ENCODE peak calls at places on chromosomes 2 and 18, in nine cellular contexts. A, U, L, P, C, Y, H, O and N are unnamed samples. For H3K4me1, the result is how much of the 10 kb centered on the place peaks cover.

GRCh38 chr2:143514413-143514812 is 385.2 kb downstream of the ARHGAP15 start:
- DNase-seq in L (peak), Y (no peak), C (no peak), H (no peak), O (no peak), P (no peak), A (no peak), U (no peak), N (no peak)

GRCh38 chr2:225598922-225599321 is 199.4 kb downstream of the NYAP2 start:
- DNase-seq in U (no peak), A (no peak), H (no peak), L (no peak), C (no peak), Y (no peak), O (no peak), P (no peak), N (no peak)

GRCh38 chr2:144592500-144593256 is 72.8 kb upstream of the ZEB2 start:
- DNase-seq in U (no peak), L (no peak), C (no peak), P (no peak), O (no peak), H (no peak), A (no peak), Y (no peak), N (no peak)

GRCh38 chr2:231260442-231260841 is 62.0 kb downstream of the ARMC9 start:
- DNase-seq in U (peak), H (peak), Y (no peak), L (peak), O (no peak), C (peak), P (peak), A (no peak), N (no peak)

GRCh38 chr2:190360561-190360960 is 17.2 kb downstream of the INPP1 start:
- DNase-seq in P (no peak), U (no peak), C (no peak), A (no peak), Y (no peak), H (no peak), L (peak), O (no peak), N (no peak)

GRCh38 chr18:77086034-77086433 is 46.5 kb downstream of the MBP start:
- DNase-seq in O (no peak), H (no peak), U (no peak), C (no peak), L (peak), P (no peak), A (no peak), Y (no peak), N (no peak)

GRCh38 chr2:239445771-239446524 is 45.1 kb upstream of the HDAC4 start:
- DNase-seq in H (no peak), O (no peak), P (no peak), Y (no peak), L (no peak), U (no peak), A (peak), C (no peak), N (no peak)

GRCh38 chr2:109609352-109610024 is 4.3 kb downstream of the SEPTIN10 start:
- DNase-seq in O (no peak), H (peak), A (no peak), C (peak), L (peak), P (no peak), Y (no peak), U (peak), N (no peak)

GRCh38 chr2:207260021-207260420 is 94.3 kb upstream of the KLF7 start:
- DNase-seq in O (no peak), P (no peak), U (no peak), H (no peak), C (no peak), L (peak), Y (no peak), A (no peak), N (no peak)

GRCh38 chr2:23706613-23707078 is 220.3 kb downstream of the ATAD2B start:
- DNase-seq in L (no peak), P (peak), H (no peak), A (no peak), O (no peak), U (no peak), Y (no peak), C (no peak), N (no peak)

GRCh38 chr18:28175930-28176673 is 828 bp downstream of the CDH2 start:
- DNase-seq in P (no peak), H (peak), O (no peak), L (peak), Y (peak), A (peak), U (peak), C (peak), N (no peak)

GRCh38 chr2:21055879-21056790 is 12.3 kb upstream of the APOB start:
- DNase-seq in P (no peak), C (no peak), Y (no peak), A (no peak), L (no peak), H (peak), O (no peak), U (no peak), N (no peak)

GRCh38 chr18:77140439-77141109 is 8.0 kb upstream of the MBP start:
- DNase-seq in A (no peak), Y (no peak), C (peak), U (no peak), P (peak), O (no peak), L (no peak), H (no peak), N (no peak)

GRCh38 chr2:15191801-15192200 is 369.3 kb downstream of the NBAS start:
- DNase-seq in P (no peak), C (no peak), U (no peak), A (no peak), O (no peak), H (peak), L (no peak), Y (no peak), N (no peak)

GRCh38 chr2:65382776-65383357 is 49.5 kb downstream of the SPRED2 start:
- DNase-seq in O (peak), P (peak), U (peak), Y (peak), C (peak), H (no peak), L (peak), A (peak), N (peak)

GRCh38 chr2:177573120-177573519 is 180.5 kb downstream of the AGPS start:
- DNase-seq in P (no peak), C (no peak), A (no peak), Y (no peak), U (no peak), O (no peak), L (peak), H (no peak), N (no peak)

GRCh38 chr2:172081248-172082022 is 3.9 kb upstream of the DLX1 start:
- DNase-seq in Y (no peak), C (peak), U (peak), L (no peak), A (no peak), P (no peak), O (no peak), H (peak), N (no peak)

GRCh38 chr2:228689049-228689448 is 507.6 kb upstream of the SPHKAP start:
- DNase-seq in U (peak), P (no peak), A (peak), L (no peak), Y (no peak), H (peak), O (no peak), C (no peak), N (no peak)

GRCh38 chr2:191560594-191560993 is 117.3 kb upstream of the NABP1 start:
- DNase-seq in P (no peak), U (no peak), Y (no peak), H (no peak), L (no peak), O (no peak), A (peak), C (peak), N (no peak)

GRCh38 chr18:77478619-77479018 is 229.0 kb downstream of the GALR1 start:
- DNase-seq in U (peak), A (peak), L (no peak), H (peak), Y (no peak), O (no peak), P (peak), C (peak), N (no peak)

GRCh38 chr18:53799134-53799533 is 425.3 kb downstream of the MBD2 start:
- DNase-seq in L (no peak), Y (no peak), C (no peak), A (no peak), P (no peak), H (no peak), O (no peak), U (no peak), N (no peak)

GRCh38 chr18:48609820-48610815 is 71.3 kb downstream of the CTIF start:
- DNase-seq in L (no peak), P (no peak), A (no peak), C (peak), H (no peak), Y (no peak), U (no peak), O (no peak), N (no peak)

GRCh38 chr2:201680743-201681142 is 17.7 kb downstream of the MPP4 start:
- DNase-seq in O (no peak), C (no peak), H (peak), P (no peak), A (no peak), Y (peak), U (peak), L (no peak), N (peak)

GRCh38 chr2:56013475-56013874 is 89.9 kb upstream of the EFEMP1 start:
- DNase-seq in O (no peak), L (no peak), C (no peak), H (no peak), Y (no peak), A (no peak), U (no peak), P (no peak), N (no peak)

GRCh38 chr2:56014075-56014730 is 90.6 kb upstream of the EFEMP1 start:
- DNase-seq in A (no peak), P (no peak), Y (no peak), L (no peak), H (peak), O (no peak), C (no peak), U (peak), N (no peak)

GRCh38 chr2:56017784-56018183 is 94.2 kb upstream of the EFEMP1 start:
- DNase-seq in O (no peak), A (no peak), H (no peak), C (no peak), U (no peak), L (no peak), Y (no peak), P (no peak), N (no peak)

GRCh38 chr2:56018202-56018601 is 94.6 kb upstream of the EFEMP1 start:
- DNase-seq in A (no peak), O (no peak), C (no peak), P (no peak), L (no peak), U (no peak), H (no peak), Y (no peak), N (no peak)

GRCh38 chr2:56015631-56016251 is 92.2 kb upstream of the EFEMP1 start:
- DNase-seq in H (peak), P (no peak), C (no peak), L (no peak), O (no peak), Y (no peak), U (peak), A (no peak), N (no peak)
- H3K4me1 ChIP-seq in H (under half), P (under half), C (under half), L (under half), O (under half), Y (under half), U (under half), A (under half), N (under half)

GRCh38 chr2:217887841-217888665 is 114.7 kb downstream of the TNS1 start:
- DNase-seq in C (peak), Y (no peak), U (no peak), O (no peak), H (peak), P (peak), A (no peak), L (peak), N (no peak)

GRCh38 chr2:217892560-217892959 is 110.2 kb downstream of the TNS1 start:
- DNase-seq in P (no peak), A (no peak), U (no peak), L (no peak), O (no peak), C (peak), Y (no peak), H (no peak), N (no peak)

GRCh38 chr2:217886720-217887309 is 116.0 kb downstream of the TNS1 start:
- DNase-seq in Y (peak), O (peak), A (peak), L (peak), C (peak), H (peak), U (peak), P (peak), N (peak)

GRCh38 chr2:217890445-217890844 is 112.3 kb downstream of the TNS1 start:
- DNase-seq in Y (no peak), H (peak), A (peak), C (peak), L (peak), P (peak), O (no peak), U (no peak), N (no peak)

DNA sequence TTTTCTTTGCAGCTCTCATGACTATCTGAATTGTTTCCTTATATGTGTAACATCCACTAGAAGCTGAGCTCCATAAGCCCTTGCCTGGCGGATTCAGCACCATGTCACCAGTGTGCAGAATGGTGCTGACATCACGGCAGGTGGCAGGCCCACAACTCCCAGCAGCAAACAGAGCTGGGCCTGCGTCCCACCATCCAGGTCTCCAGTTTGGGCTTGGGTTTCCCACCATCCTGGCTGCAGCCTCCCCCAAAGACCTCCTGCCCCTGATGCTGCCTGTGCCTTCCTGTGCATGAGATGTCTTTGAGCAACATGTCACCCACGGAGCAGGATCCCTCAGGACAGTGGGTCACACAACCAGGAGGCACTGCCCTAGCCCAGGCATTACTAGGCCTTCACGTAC is 113.1 kb downstream of the TNS1 start:
- DNase-seq in Y (no peak), C (no peak), H (no peak), U (no peak), P (no peak), A (no peak), L (no peak), O (no peak), N (no peak)
- H3K4me1 ChIP-seq in Y (under half), C (under half), H (under half), U (under half), P (under half), A (under half), L (under half), O (under half), N (under half)

GRCh38 chr18:3040881-3041280 is 27.9 kb upstream of the LPIN2 start:
- DNase-seq in U (no peak), L (no peak), C (no peak), Y (no peak), A (no peak), H (no peak), O (no peak), P (peak), N (no peak)
- H3K4me1 ChIP-seq in U (under half), L (under half), C (under half), Y (under half), A (under half), H (under half), O (under half), P (under half), N (under half)

GRCh38 chr2:112789186-112789585 is 4.9 kb upstream of the IL1A start:
- DNase-seq in H (no peak), Y (no peak), L (no peak), U (no peak), O (no peak), C (no peak), P (no peak), A (no peak), N (no peak)
- H3K4me1 ChIP-seq in H (under half), Y (under half), L (under half), U (under half), O (under half), C (under half), P (under half), A (under half), N (under half)

DNA sequence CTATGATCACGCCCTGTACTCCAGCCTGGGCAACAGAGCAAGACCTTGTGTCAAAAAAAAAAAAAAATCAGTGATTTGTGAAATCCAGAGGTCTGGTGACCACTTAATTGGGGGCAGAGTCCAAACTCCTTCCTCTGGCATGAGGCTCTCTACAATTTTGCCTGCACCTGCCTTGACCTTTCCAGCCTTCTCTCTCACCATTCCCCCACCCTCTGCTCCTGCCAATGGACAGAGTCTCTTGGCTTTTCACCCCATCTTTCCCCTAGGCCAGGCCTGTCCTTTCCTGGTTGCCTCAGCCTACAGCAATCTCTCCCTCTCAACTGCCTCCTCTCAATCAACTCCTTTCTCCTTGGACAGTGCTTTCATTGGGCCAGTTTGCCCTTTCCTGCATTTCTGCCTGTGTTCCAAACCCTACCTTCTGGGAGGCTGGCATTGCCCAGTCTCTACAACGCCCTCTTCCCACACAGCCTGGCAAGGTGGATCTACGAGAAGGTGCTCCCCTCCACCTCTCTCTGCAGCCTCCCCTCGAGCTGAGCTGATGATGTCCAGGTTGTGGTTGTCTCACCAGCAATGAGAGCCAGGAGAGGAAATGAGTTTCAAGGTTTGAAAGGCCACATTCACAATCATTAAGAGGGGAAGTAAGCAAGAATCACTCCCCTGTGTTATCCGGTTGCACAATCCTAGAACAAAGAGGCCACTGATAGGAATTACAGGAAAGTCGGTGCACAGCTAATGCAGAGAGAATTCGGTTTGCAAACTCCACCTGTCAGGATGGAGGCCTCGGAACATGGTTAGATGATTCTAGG is 39.5 kb upstream of the NPAS2 start:
- DNase-seq in C (no peak), A (no peak), Y (no peak), H (no peak), O (no peak), U (no peak), P (no peak), L (peak), N (no peak)
- H3K4me1 ChIP-seq in C (under half), A (under half), Y (under half), H (under half), O (under half), U (under half), P (under half), L (under half), N (under half)

GRCh38 chr18:50397023-50397422 is 22.2 kb downstream of the SKA1 start:
- DNase-seq in O (no peak), C (no peak), A (no peak), Y (no peak), U (no peak), L (no peak), H (peak), P (no peak), N (no peak)

GRCh38 chr18:50398099-50398498 is 23.3 kb downstream of the SKA1 start:
- DNase-seq in U (no peak), H (peak), Y (no peak), C (no peak), A (no peak), O (no peak), L (no peak), P (no peak), N (no peak)

GRCh38 chr18:50399582-50399981 is 24.7 kb downstream of the SKA1 start:
- DNase-seq in H (peak), A (no peak), C (no peak), O (no peak), P (no peak), Y (no peak), U (no peak), L (no peak), N (no peak)

GRCh38 chr18:50401334-50401733 is 26.5 kb downstream of the SKA1 start:
- DNase-seq in Y (no peak), A (no peak), C (no peak), P (no peak), H (no peak), L (no peak), U (no peak), O (no peak), N (no peak)

GRCh38 chr18:50398947-50399346 is 24.1 kb downstream of the SKA1 start:
- DNase-seq in L (no peak), O (no peak), P (no peak), U (no peak), H (peak), C (no peak), Y (no peak), A (no peak), N (no peak)
- H3K4me1 ChIP-seq in L (under half), O (under half), P (under half), U (under half), H (under half), C (under half), Y (under half), A (under half), N (under half)

GRCh38 chr18:58661423-58661822 is 9.8 kb upstream of the MALT1 start:
- DNase-seq in H (peak), O (no peak), U (peak), P (no peak), A (no peak), C (no peak), Y (no peak), L (peak), N (no peak)
- H3K4me1 ChIP-seq in H (under half), O (under half), U (under half), P (under half), A (under half), C (under half), Y (under half), L (under half), N (under half)

GRCh38 chr2:105873281-105873680 is 128.6 kb downstream of the NCK2 start:
- DNase-seq in P (no peak), O (no peak), L (no peak), U (no peak), A (peak), H (no peak), Y (no peak), C (no peak), N (no peak)
- H3K4me1 ChIP-seq in P (under half), O (half or more), L (under half), U (under half), A (under half), H (under half), Y (under half), C (under half), N (half or more)